ENCODE peak calls at places on chromosomes 11 and 22, in five cellular contexts. Q is astrocyte of the spinal cord, Y is NCI-H1105, W is fibroblast of lung, M is GM12865. H is an unnamed sample.

GRCh38 chr11:10743354-10744035 is 7.6 kb upstream of the CTR9 start:
- DNase-seq in Q (no peak), Y (no peak), W (no peak), M (peak), H (no peak)

GRCh38 chr11:84019576-84020194 is 733.5 kb upstream of the CCDC90B start:
- DNase-seq in Q (peak), Y (no peak), W (peak), M (no peak), H (no peak)

GRCh38 chr22:49264696-49265095 is 563.0 kb downstream of the BRD1 start:
- DNase-seq in Q (no peak), Y (no peak), W (no peak), M (no peak), H (no peak)

GRCh38 chr11:128904872-128905344 is 13.8 kb downstream of the KCNJ5 start:
- DNase-seq in Q (peak), Y (peak), W (peak), M (peak), H (no peak)

GRCh38 chr11:61532136-61533038 is 23.8 kb downstream of the LRRC10B start:
- DNase-seq in Q (no peak), Y (peak), W (no peak), M (peak), H (no peak)

GRCh38 chr11:26201411-26201810 is 130.5 kb upstream of the ANO3 start:
- DNase-seq in Q (peak), Y (no peak), W (peak), M (no peak), H (no peak)

GRCh38 chr11:117851091-117851490 is 25.4 kb downstream of the FXYD6 start:
- DNase-seq in Q (peak), Y (no peak), W (peak), M (peak), H (no peak)

GRCh38 chr22:44648821-44649566 is 53.0 kb upstream of the PRR5 start:
- DNase-seq in Q (no peak), Y (no peak), W (peak), M (no peak), H (no peak)

GRCh38 chr22:40853961-40854360 is 2.5 kb downstream of the ST13 start:
- DNase-seq in Q (no peak), Y (no peak), W (peak), M (peak), H (no peak)

GRCh38 chr22:49178246-49179005 is 649.2 kb downstream of the BRD1 start:
- DNase-seq in Q (no peak), Y (no peak), W (no peak), M (no peak), H (no peak)

GRCh38 chr11:132839226-132839625 is 693.1 kb downstream of the OPCML start:
- DNase-seq in Q (no peak), Y (no peak), W (no peak), M (no peak), H (no peak)